ENCODE peak calls at places on chromosomes 2 and 18, in six cellular contexts. One of them, this sample, is unnamed.
A peak's percentile ranks its signal among the peaks of the same experiment; 100 is the strongest.

GRCh38 chr2:174004900-174005605 is 39.9 kb upstream of the SP3 start:
- DNase-seq in foreskin fibroblast: peak; percentile 59
- DNase-seq in AG09309: no peak
- DNase-seq in mammary epithelial cell: peak; percentile 76
- DNase-seq in fibroblast of mammary gland: peak; percentile 83
- DNase-seq in endothelial cell: no peak
- DNase-seq in this sample: no peak

GRCh38 chr18:8806798-8807501 is 101.6 kb downstream of the MTCL1 start:
- DNase-seq in foreskin fibroblast: no peak
- DNase-seq in AG09309: no peak
- DNase-seq in mammary epithelial cell: no peak
- DNase-seq in fibroblast of mammary gland: no peak
- DNase-seq in endothelial cell: no peak
- DNase-seq in this sample: no peak

GRCh38 chr2:167279810-167280209 is 391.5 kb downstream of the XIRP2 start:
- DNase-seq in foreskin fibroblast: no peak
- DNase-seq in AG09309: no peak
- DNase-seq in mammary epithelial cell: no peak
- DNase-seq in fibroblast of mammary gland: no peak
- DNase-seq in endothelial cell: no peak
- DNase-seq in this sample: no peak

GRCh38 chr2:190458352-190459107 is 50.4 kb downstream of the MFSD6 start:
- DNase-seq in foreskin fibroblast: no peak
- DNase-seq in AG09309: no peak
- DNase-seq in mammary epithelial cell: no peak
- DNase-seq in fibroblast of mammary gland: no peak
- DNase-seq in endothelial cell: no peak
- DNase-seq in this sample: no peak

GRCh38 chr18:9653390-9653789 is 39.0 kb upstream of the PPP4R1 start:
- DNase-seq in foreskin fibroblast: peak; percentile 62
- DNase-seq in AG09309: no peak
- DNase-seq in mammary epithelial cell: no peak
- DNase-seq in fibroblast of mammary gland: no peak
- DNase-seq in endothelial cell: no peak
- DNase-seq in this sample: no peak

GRCh38 chr18:77016936-77017335 is 115.6 kb downstream of the MBP start:
- DNase-seq in foreskin fibroblast: no peak
- DNase-seq in AG09309: no peak
- DNase-seq in mammary epithelial cell: no peak
- DNase-seq in fibroblast of mammary gland: no peak
- DNase-seq in endothelial cell: no peak
- DNase-seq in this sample: no peak

GRCh38 chr2:10473121-10473756 is 25.1 kb upstream of the ODC1 start:
- DNase-seq in foreskin fibroblast: no peak
- DNase-seq in AG09309: no peak
- DNase-seq in mammary epithelial cell: no peak
- DNase-seq in fibroblast of mammary gland: no peak
- DNase-seq in endothelial cell: no peak
- DNase-seq in this sample: no peak

GRCh38 chr2:21821697-21822227 is 698.0 kb downstream of the TDRD15 start:
- DNase-seq in foreskin fibroblast: peak; percentile 1
- DNase-seq in AG09309: no peak
- DNase-seq in mammary epithelial cell: no peak
- DNase-seq in fibroblast of mammary gland: peak; percentile 13
- DNase-seq in endothelial cell: no peak
- DNase-seq in this sample: no peak

DNA sequence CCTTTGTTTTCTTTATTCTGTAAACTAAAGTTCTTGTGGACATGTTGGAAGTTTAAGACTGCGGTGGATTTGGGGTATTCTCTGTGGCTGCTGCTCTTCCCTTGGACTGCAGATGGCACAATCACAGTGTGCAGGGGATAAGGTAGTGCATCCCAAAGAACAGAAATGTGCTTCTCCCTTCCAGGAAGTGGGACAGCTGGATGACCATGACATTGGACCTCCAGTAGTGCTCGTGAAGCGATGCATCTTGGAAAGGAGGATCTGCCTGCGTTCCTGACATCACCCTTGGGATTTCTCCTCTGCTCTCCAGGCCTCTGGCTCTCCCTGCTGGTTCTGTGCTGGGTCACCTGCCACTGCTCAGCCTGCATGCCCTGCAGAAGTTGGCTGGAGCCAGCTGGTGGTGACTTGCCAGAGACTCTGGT is 109.9 kb downstream of the SLC4A3 start:
- DNase-seq in foreskin fibroblast: no peak
- DNase-seq in AG09309: no peak
- DNase-seq in mammary epithelial cell: peak; percentile 12
- DNase-seq in fibroblast of mammary gland: peak; percentile 30
- DNase-seq in endothelial cell: peak; percentile 10
- DNase-seq in this sample: no peak
- TF ChIP-seq CTCF in foreskin fibroblast: peak; percentile 74
- TF ChIP-seq CTCF in AG09309: peak; percentile 67
- TF ChIP-seq CTCF in mammary epithelial cell: peak; percentile 68
- TF ChIP-seq CTCF in fibroblast of mammary gland: peak; percentile 44
- TF ChIP-seq CTCF in endothelial cell: no peak
- TF ChIP-seq CTCF in this sample: peak; percentile 63

GRCh38 chr2:237686659-237687136 is 59.3 kb downstream of the LRRFIP1 start:
- DNase-seq in foreskin fibroblast: no peak
- DNase-seq in AG09309: no peak
- DNase-seq in mammary epithelial cell: no peak
- DNase-seq in fibroblast of mammary gland: peak; percentile 59
- DNase-seq in endothelial cell: no peak
- DNase-seq in this sample: no peak
- TF ChIP-seq CTCF in foreskin fibroblast: peak; percentile 17
- TF ChIP-seq CTCF in AG09309: peak; percentile 24
- TF ChIP-seq CTCF in mammary epithelial cell: no peak
- TF ChIP-seq CTCF in fibroblast of mammary gland: peak; percentile 34
- TF ChIP-seq CTCF in endothelial cell: no peak
- TF ChIP-seq CTCF in this sample: peak; percentile 19

GRCh38 chr2:1584691-1585485 is 159.4 kb downstream of the PXDN start:
- DNase-seq in foreskin fibroblast: no peak
- DNase-seq in AG09309: no peak
- DNase-seq in mammary epithelial cell: no peak
- DNase-seq in fibroblast of mammary gland: peak; percentile 25
- DNase-seq in endothelial cell: no peak
- DNase-seq in this sample: no peak
- TF ChIP-seq CTCF in foreskin fibroblast: peak; percentile 17
- TF ChIP-seq CTCF in AG09309: peak; percentile 37
- TF ChIP-seq CTCF in mammary epithelial cell: peak; percentile 30
- TF ChIP-seq CTCF in fibroblast of mammary gland: peak; percentile 21
- TF ChIP-seq CTCF in endothelial cell: no peak
- TF ChIP-seq CTCF in this sample: no peak

DNA sequence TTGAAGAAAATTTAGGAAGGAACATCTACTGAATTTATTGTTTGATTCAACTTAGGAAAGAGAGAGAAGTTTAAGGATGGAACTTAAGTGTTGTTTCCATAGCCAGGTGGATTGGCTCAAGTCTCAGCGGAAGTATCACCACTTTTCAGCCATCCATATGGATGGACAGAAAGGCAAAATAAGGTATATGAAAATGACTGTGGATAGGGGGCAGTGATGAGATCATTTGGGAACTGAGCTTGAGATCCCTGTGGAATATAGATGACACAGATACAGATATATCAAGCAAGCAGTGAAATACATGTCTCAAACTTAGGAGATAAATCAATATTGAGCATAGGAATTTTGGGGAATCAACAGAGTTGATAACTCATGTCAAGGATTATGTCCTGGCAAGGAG is 1462.7 kb upstream of the NXPH2 start:
- DNase-seq in foreskin fibroblast: no peak
- DNase-seq in AG09309: no peak
- DNase-seq in mammary epithelial cell: no peak
- DNase-seq in fibroblast of mammary gland: no peak
- DNase-seq in endothelial cell: no peak
- DNase-seq in this sample: no peak
- TF ChIP-seq CTCF in foreskin fibroblast: no peak
- TF ChIP-seq CTCF in AG09309: no peak
- TF ChIP-seq CTCF in mammary epithelial cell: peak; percentile 11
- TF ChIP-seq CTCF in fibroblast of mammary gland: no peak
- TF ChIP-seq CTCF in endothelial cell: no peak
- TF ChIP-seq CTCF in this sample: no peak

GRCh38 chr18:22238036-22238435 is 68.6 kb downstream of the GATA6 start:
- DNase-seq in foreskin fibroblast: no peak
- DNase-seq in AG09309: no peak
- DNase-seq in mammary epithelial cell: no peak
- DNase-seq in fibroblast of mammary gland: no peak
- DNase-seq in endothelial cell: no peak
- DNase-seq in this sample: no peak
- TF ChIP-seq CTCF in foreskin fibroblast: no peak
- TF ChIP-seq CTCF in AG09309: no peak
- TF ChIP-seq CTCF in mammary epithelial cell: no peak
- TF ChIP-seq CTCF in fibroblast of mammary gland: no peak
- TF ChIP-seq CTCF in endothelial cell: no peak
- TF ChIP-seq CTCF in this sample: no peak

GRCh38 chr2:222038086-222038802 is 260.6 kb downstream of the PAX3 start:
- DNase-seq in foreskin fibroblast: no peak
- DNase-seq in AG09309: no peak
- DNase-seq in mammary epithelial cell: no peak
- DNase-seq in fibroblast of mammary gland: peak; percentile 64
- DNase-seq in endothelial cell: no peak
- DNase-seq in this sample: no peak
- TF ChIP-seq CTCF in foreskin fibroblast: peak; percentile 41
- TF ChIP-seq CTCF in AG09309: peak; percentile 7
- TF ChIP-seq CTCF in mammary epithelial cell: peak; percentile 50
- TF ChIP-seq CTCF in fibroblast of mammary gland: peak; percentile 47
- TF ChIP-seq CTCF in endothelial cell: peak; percentile 84
- TF ChIP-seq CTCF in this sample: peak; percentile 19

DNA sequence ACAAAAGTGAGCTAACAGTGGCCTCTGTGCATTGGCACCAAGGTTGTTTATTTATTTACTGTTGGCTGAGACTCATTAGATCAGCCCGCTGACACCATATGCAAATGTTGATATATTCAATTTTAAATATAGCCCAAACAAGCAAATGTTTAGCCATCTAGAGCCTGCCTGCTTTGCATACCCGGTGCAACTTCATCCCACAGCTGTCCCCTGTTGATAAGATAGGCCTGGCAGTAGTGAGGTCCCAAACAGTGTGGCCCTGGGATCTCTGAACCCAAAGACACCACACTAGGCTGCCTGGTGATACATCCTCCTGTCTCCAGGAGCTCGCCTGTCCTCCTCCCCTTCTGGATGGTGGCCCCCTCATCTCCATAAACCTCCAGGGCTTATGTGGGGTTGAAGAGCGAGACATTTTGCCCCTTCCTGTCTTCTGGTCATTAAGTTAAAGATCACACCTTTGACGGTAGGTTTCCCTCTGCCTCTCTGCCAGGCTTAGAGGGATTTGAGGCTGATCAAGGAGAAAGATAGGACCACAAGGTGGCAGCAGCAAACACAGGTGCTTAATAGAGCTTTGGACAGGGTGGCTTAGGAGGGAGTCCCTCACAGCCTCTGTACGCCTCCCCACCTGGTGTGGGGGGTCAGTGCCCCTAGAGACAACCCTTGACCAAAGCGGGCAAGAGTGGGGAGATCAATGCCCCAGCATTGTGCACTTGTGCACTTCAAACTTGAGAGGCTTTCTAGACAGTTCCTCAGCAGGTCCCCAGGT is 23.7 kb upstream of the MYO5B start:
- DNase-seq in foreskin fibroblast: no peak
- DNase-seq in AG09309: no peak
- DNase-seq in mammary epithelial cell: peak; percentile 33
- DNase-seq in fibroblast of mammary gland: peak; percentile 35
- DNase-seq in endothelial cell: peak; percentile 17
- DNase-seq in this sample: no peak
- TF ChIP-seq CTCF in foreskin fibroblast: peak; percentile 19
- TF ChIP-seq CTCF in AG09309: peak; percentile 51
- TF ChIP-seq CTCF in mammary epithelial cell: peak; percentile 70
- TF ChIP-seq CTCF in fibroblast of mammary gland: peak; percentile 30
- TF ChIP-seq CTCF in endothelial cell: peak; percentile 19
- TF ChIP-seq CTCF in this sample: peak; percentile 23